ENCODE peak calls at places on chromosome X, in five cellular contexts. L, X, E, T and G are unnamed samples.

GRCh38 chrX:31609130-31609529 is 537.3 kb upstream of the FTHL17 start:
- DNase-seq in L (no peak), X (peak), E (peak), T (no peak), G (no peak)

GRCh38 chrX:99371976-99372595 is 1038.0 kb downstream of the PCDH19 start:
- DNase-seq in L (no peak), X (no peak), E (no peak), T (no peak), G (no peak)

GRCh38 chrX:18252644-18253359 is 32.1 kb upstream of the BEND2 start:
- DNase-seq in L (no peak), X (no peak), E (peak), T (no peak), G (no peak)

GRCh38 chrX:127030011-127030738 is 210.6 kb downstream of the PRR32 start:
- DNase-seq in L (no peak), X (no peak), E (no peak), T (no peak), G (no peak)

GRCh38 chrX:96770315-96770714 is 85.7 kb downstream of the DIAPH2 start:
- DNase-seq in L (no peak), X (peak), E (peak), T (no peak), G (no peak)

GRCh38 chrX:74104356-74105065 is 199.5 kb upstream of the ZCCHC13 start:
- DNase-seq in L (no peak), X (no peak), E (no peak), T (no peak), G (no peak)

GRCh38 chrX:152915541-152916241 is 17.8 kb downstream of the ZNF185 start:
- DNase-seq in L (peak), X (peak), E (peak), T (no peak), G (no peak)

GRCh38 chrX:129622757-129623301 is 31.9 kb downstream of the APLN start:
- DNase-seq in L (peak), X (no peak), E (no peak), T (no peak), G (peak)

GRCh38 chrX:123436512-123436911 is 252.4 kb downstream of the GRIA3 start:
- DNase-seq in L (no peak), X (no peak), E (no peak), T (no peak), G (no peak)

GRCh38 chrX:48934581-48935331 is 15.9 kb upstream of the PIM2 start:
- DNase-seq in L (no peak), X (no peak), E (no peak), T (no peak), G (no peak)

GRCh38 chrX:48936429-48937064 is 17.7 kb upstream of the PIM2 start:
- DNase-seq in L (no peak), X (no peak), E (no peak), T (no peak), G (no peak)

GRCh38 chrX:48939417-48940228 is 17.8 kb downstream of the OTUD5 start:
- DNase-seq in L (no peak), X (no peak), E (no peak), T (no peak), G (no peak)

GRCh38 chrX:48938721-48939416 is 18.5 kb downstream of the OTUD5 start:
- DNase-seq in L (no peak), X (no peak), E (no peak), T (no peak), G (no peak)

DNA sequence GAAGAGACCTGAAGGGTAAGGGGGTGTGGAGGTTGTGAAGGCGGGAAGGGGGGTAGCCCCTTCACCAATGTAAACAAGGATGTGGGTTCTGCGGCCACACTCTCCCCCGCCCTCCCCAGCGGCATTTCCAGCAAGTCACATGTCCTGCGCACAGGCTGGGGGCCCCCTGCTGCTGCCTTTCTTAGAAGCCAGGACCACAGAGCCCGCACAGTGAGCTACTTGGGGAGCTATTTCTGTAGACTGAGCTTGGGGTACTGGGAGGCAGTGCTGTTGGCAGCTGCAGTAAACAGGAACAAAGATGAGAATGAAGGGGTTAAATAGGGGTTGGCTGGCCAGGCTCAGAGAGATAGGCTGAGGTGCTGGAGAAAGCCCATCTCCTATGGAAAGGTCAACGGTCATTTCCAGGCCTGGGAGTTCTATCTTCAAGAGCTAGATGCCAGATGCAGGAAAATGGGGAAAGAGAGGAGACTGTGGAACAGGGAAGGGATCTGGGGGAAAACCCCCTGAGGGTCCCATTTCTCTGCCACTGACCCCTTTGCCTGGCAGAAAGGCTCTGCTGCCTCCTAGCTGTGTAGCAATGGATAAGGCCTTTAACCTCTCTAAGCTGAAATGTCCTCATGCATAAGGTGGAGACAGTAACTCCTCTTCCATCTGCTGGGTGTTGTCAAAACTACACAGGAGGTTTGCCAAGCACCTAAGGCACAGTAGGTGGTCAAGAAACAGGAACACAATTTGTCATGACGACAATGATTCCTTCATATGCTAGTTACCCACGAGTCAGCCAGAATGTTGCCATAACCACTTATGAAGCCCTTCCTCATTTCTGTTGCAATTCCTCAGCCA is 18.5 kb upstream of the PIM2 start:
- DNase-seq in L (no peak), X (no peak), E (no peak), T (no peak), G (peak)
- H3K4me3 ChIP-seq in L (no peak), X (no peak), E (no peak), T (no peak), G (no peak)

DNA sequence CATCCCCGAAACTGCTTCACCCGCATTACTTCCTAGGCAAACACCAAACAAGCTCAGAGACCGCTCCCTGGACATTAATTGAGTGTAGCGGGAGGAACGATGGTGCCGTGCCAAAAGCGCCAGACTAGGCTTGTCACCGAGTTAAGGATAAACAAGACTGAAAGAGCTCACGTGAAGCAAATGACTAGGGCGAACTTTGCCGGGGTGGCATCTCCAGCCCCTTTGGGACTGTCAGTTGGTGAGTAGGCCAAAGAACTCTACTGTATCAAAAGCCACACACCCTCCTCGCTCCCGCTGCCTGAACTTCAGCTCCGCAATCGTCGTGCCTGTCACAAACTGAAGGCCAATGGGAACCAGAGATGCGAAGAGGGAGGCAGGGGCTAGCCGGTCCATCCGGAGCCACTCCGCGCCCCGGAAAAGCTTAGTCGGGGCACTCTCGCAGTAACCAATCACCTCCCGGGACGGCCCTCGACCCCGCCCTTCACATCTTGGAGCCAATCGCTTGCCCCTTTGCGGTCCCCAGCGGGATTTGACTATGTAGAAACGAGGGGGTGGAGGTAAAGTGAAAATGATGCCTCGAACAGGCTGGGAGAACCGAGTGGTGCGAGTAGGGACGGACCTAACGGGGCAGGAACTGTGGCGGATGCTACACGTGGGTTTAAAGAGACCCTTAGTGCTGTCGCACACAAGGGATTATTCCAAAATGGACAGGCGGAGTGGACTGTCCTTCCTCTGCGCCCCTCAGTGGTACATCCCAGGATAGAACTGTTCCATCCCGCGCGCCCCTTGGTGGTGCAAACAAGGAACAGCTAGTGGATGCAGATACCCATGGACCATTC is 37.0 kb upstream of the FAM156A start:
- DNase-seq in L (peak), X (peak), E (peak), T (peak), G (peak)
- H3K4me3 ChIP-seq in L (peak), X (peak), E (peak), T (peak), G (peak)

GRCh38 chrX:23134171-23134570 is 134.4 kb downstream of the DDX53 start:
- DNase-seq in L (no peak), X (no peak), E (no peak), T (no peak), G (no peak)
- H3K4me3 ChIP-seq in L (no peak), X (no peak), E (no peak), T (no peak), G (no peak)

GRCh38 chrX:149628280-149628679 is 3.3 kb downstream of the TMEM185A start:
- DNase-seq in L (no peak), X (no peak), E (no peak), T (no peak), G (no peak)
- H3K4me3 ChIP-seq in L (no peak), X (no peak), E (no peak), T (no peak), G (no peak)

DNA sequence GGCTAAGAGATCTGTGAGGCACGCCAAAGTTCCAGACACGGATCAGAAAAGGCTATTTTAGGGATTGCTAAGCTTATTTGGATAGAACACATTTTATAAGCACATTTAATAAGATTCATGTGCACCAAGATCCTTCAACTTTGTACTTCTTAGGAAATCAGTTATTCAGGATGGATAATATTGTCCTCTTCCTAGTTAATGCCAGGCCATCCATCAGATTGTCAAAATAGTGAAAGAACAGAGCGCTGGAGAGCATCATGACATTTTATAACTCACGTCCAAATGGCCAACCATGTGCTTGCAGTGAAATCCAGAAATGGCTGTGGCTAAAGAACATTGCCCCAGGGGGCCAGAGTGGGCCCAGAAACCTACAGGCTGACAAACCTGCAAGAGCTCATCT is 129.9 kb downstream of the ATG4A start:
- DNase-seq in L (no peak), X (no peak), E (no peak), T (no peak), G (no peak)
- H3K4me3 ChIP-seq in L (no peak), X (no peak), E (no peak), T (no peak), G (no peak)